ENCODE peak calls at places on chromosomes 3 and 15, in six cellular contexts. P is spleen, D is GM23338, M is HCT116, A is sigmoid colon, V is HepG2. J is an unnamed sample.

GRCh38 chr3:164326714-164327113 is 751.6 kb downstream of the SI start:
- DNase-seq in P (no peak), D (no peak), A (no peak), V (no peak), M (no peak), J (no peak)

GRCh38 chr3:49707113-49707480 is 12.4 kb downstream of the AMIGO3 start:
- DNase-seq in V (no peak), P (no peak), D (no peak), A (no peak), M (no peak), J (no peak)

GRCh38 chr15:82849556-82850241 is 40.3 kb downstream of the WHAMM start:
- DNase-seq in A (peak), M (peak), P (peak), D (peak), V (peak), J (peak)

GRCh38 chr3:113825090-113825489 is 13.5 kb upstream of the GRAMD1C start:
- DNase-seq in V (no peak), P (no peak), M (no peak), D (peak), A (no peak), J (no peak)

GRCh38 chr15:38117781-38118180 is 134.9 kb upstream of the SPRED1 start:
- DNase-seq in P (no peak), M (no peak), A (no peak), D (no peak), V (no peak), J (no peak)

GRCh38 chr3:159823763-159824162 is 164.9 kb upstream of the IL12A start:
- DNase-seq in A (no peak), P (no peak), V (no peak), D (no peak), M (no peak), J (no peak)

GRCh38 chr15:37891754-37892368 is 42.6 kb upstream of the TMCO5A start:
- DNase-seq in D (peak), P (no peak), A (no peak), V (peak), M (peak), J (no peak)

GRCh38 chr3:120429921-120430361 is 20.9 kb downstream of the FSTL1 start:
- DNase-seq in A (no peak), P (no peak), M (no peak), D (no peak), V (no peak), J (no peak)

GRCh38 chr15:95262866-95263564 is 1031.7 kb downstream of the MCTP2 start:
- DNase-seq in P (no peak), V (no peak), D (no peak), A (no peak), M (no peak), J (no peak)

GRCh38 chr3:23490459-23490858 is 287.3 kb downstream of the UBE2E2 start:
- DNase-seq in P (no peak), A (no peak), M (no peak), D (no peak), V (no peak), J (no peak)

GRCh38 chr3:173799073-173799830 is 401.7 kb downstream of the NLGN1 start:
- DNase-seq in A (no peak), P (no peak), D (no peak), M (no peak), V (no peak), J (no peak)

GRCh38 chr3:126474498-126475410 is 937 bp downstream of the ZXDC start:
- DNase-seq in P (peak), A (peak), M (peak), V (no peak), D (peak), J (no peak)

GRCh38 chr3:130820976-130821375 is 72.9 kb upstream of the ATP2C1 start:
- DNase-seq in P (no peak), M (peak), A (no peak), D (no peak), V (peak), J (peak)

GRCh38 chr3:175477651-175478224 is 618.6 kb downstream of the NAALADL2 start:
- DNase-seq in P (no peak), A (no peak), D (no peak), V (no peak), M (no peak), J (no peak)

GRCh38 chr15:59315914-59316428 is 56.7 kb downstream of the MYO1E start:
- DNase-seq in V (no peak), D (no peak), M (no peak), A (no peak), P (no peak), J (no peak)

GRCh38 chr15:63933522-63933921 is 99.8 kb upstream of the HERC1 start:
- DNase-seq in D (no peak), A (no peak), P (no peak), V (no peak), M (peak), J (peak)

DNA sequence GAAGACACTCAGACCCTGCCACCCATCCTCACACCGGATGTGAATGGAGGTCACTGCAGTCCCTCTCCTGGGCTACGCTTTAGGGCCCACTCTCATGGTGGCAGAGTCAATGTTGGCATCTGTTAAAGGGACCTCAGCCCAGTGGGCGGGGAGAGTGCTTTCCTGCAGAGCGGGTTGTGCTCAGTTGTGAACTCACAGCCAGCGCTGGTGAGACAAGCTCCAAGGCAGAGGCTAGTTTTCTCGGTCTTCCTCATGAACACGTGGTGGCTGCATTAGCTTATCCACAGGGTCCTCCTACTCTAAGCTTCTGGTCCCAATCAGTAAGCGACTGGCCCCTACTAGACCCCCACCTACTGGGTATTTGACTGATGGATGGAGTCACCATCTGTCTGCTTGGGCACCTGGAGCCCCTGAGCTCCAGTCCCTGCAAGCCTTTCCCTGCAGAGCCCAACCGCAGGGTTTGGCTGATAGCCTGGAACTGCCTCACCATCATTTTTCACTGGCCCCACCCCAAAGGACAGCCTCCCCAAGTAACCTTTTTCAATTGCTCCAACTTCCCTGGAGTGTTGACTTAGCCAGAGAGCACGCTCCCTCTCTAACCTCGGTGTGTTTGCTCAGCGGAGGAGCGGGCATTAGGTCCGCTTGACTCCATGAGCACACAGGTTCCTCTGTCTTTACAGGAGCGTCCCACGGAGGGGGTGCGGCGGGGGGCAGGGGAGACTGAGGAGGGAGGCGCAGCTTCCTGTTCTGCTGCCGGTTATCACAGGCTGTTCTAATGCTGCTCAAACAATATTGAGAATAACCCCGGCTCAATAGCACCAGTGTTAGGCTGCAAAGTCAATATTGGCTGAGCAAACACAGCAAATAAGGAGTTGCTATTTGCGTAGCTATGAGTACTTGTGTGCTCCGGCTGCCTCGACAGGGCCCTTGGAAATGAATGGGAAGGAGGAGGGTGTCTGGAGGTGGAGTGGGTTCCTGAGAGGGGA is 141.7 kb downstream of the RPLP1 start:
- DNase-seq in V (peak), A (peak), P (no peak), D (no peak), M (no peak), J (no peak)
- TF ChIP-seq POLR2AphosphoS5 in V (no peak), A (no peak), P (peak), D (no peak), M (no peak), J (peak)

GRCh38 chr3:128107809-128108208 is 15.8 kb downstream of the RUVBL1 start:
- DNase-seq in M (no peak), D (no peak), P (no peak), A (no peak), V (no peak), J (no peak)

GRCh38 chr3:128111147-128111546 is 12.5 kb downstream of the RUVBL1 start:
- DNase-seq in V (no peak), A (no peak), M (no peak), D (no peak), P (no peak), J (no peak)

GRCh38 chr3:128113817-128114794 is 9.5 kb downstream of the RUVBL1 start:
- DNase-seq in P (peak), M (no peak), D (no peak), V (no peak), A (no peak), J (no peak)

GRCh38 chr3:128112406-128112968 is 11.1 kb downstream of the RUVBL1 start:
- DNase-seq in P (no peak), D (no peak), A (no peak), V (no peak), M (peak), J (peak)
- TF ChIP-seq POLR2AphosphoS5 in P (no peak), D (no peak), A (no peak), V (no peak), M (peak), J (no peak)

DNA sequence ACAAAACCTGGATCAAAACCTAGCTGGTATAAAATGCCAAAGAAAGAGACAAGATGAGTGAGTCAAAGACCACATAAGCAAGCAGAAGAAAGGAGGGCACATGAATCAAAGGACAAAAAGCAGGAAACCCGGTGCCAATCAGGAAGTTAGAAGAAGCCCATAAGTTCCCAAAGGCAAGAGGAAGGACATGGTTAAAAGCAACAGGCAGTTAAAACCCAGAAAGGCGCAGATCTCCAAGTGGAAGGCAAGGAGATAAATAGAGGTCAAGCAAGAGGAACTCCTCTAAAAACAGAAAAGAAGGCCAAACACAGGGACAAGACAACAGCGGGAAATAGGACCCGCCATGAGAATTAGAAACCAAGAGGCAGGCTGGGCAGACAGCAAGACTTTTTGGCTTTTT is 4.4 kb downstream of the TMOD2 start:
- DNase-seq in P (no peak), A (no peak), V (no peak), D (no peak), M (no peak), J (no peak)
- TF ChIP-seq POLR2AphosphoS5 in P (no peak), A (no peak), V (no peak), D (no peak), M (no peak), J (no peak)

GRCh38 chr3:9397911-9398714 is 698 bp downstream of the SETD5 start:
- DNase-seq in M (no peak), A (peak), D (peak), P (peak), V (peak), J (no peak)

GRCh38 chr3:9401986-9402385 is 4.6 kb downstream of the SETD5 start:
- DNase-seq in D (no peak), A (no peak), P (no peak), V (no peak), M (no peak), J (no peak)

GRCh38 chr3:9400626-9401025 is 3.2 kb downstream of the SETD5 start:
- DNase-seq in V (no peak), P (no peak), A (no peak), D (peak), M (no peak), J (no peak)

GRCh38 chr3:9398715-9399708 is 1.6 kb downstream of the SETD5 start:
- DNase-seq in P (no peak), D (peak), M (no peak), A (no peak), V (peak), J (no peak)

GRCh38 chr3:9399746-9400145 is 2.3 kb downstream of the SETD5 start:
- DNase-seq in M (peak), A (peak), V (peak), D (peak), P (no peak), J (no peak)
- TF ChIP-seq POLR2AphosphoS5 in M (no peak), A (peak), V (no peak), D (no peak), P (peak), J (no peak)

GRCh38 chr3:116265976-116266584 is 179.2 kb downstream of the LSAMP start:
- DNase-seq in V (no peak), A (no peak), P (no peak), D (no peak), M (no peak), J (no peak)
- TF ChIP-seq POLR2AphosphoS5 in V (no peak), A (no peak), P (no peak), D (no peak), M (no peak), J (no peak)

DNA sequence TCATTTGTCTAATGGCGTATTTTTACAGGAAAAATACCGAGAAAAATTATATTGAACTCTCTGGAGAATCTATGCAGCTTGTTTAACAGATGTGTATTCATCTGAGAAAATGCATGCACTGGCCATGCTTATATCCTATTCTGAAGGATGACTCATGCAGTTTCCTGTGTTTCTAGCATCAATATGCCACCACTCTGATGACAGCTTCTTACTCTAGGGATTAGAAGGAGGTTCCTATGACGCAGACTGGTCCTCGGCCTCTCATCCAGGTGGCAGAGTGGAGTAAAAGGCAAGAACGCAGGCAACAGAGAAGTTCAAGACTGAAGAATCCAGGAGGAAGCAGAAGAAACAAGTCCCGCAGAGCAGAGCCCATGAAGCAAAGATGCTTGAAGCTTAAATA is 910.0 kb upstream of the ROBO1 start:
- DNase-seq in V (no peak), A (no peak), M (no peak), P (no peak), D (no peak), J (no peak)
- TF ChIP-seq POLR2AphosphoS5 in V (no peak), A (no peak), M (no peak), P (no peak), D (no peak), J (no peak)

DNA sequence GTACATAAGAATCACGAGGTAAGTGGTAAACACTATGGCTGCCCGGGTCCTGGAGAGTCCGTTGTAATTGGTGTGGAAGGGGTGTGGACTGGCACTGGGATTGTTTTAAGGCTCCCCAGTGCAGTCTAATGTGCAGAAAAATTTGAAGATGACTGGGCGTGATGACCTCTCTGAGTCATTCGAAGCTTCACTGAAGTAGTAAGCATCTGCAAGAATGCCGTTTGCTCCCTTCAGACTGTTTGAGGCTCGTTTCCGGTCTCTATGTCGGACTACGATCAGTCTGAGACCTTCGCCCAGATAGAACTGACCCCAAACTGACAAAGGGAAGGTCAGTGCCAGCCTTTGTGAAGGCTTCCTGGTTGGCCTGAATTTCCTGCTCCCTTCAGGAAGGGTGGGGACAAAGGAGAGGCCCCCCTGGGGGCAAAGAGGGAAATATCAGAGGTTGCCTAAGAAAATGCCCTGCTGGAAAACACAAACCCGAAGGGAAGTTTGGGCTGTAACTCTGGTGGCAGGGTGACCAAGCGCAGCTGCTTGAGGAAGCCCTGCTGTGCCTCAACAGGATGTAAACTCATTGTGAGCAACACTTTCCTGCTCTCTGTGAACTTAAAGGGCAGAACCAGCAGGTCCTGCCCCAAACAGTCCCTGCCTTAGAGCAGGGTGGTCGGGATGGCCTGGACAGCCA is 34.6 kb downstream of the BTD start:
- DNase-seq in A (no peak), P (no peak), V (no peak), M (peak), D (no peak), J (no peak)
- TF ChIP-seq POLR2AphosphoS5 in A (no peak), P (peak), V (no peak), M (no peak), D (no peak), J (no peak)

GRCh38 chr3:188646592-188646991 is 492.6 kb downstream of the LPP start:
- DNase-seq in M (no peak), A (no peak), V (no peak), D (no peak), P (no peak), J (no peak)
- TF ChIP-seq POLR2AphosphoS5 in M (no peak), A (no peak), V (no peak), D (no peak), P (no peak), J (no peak)

DNA sequence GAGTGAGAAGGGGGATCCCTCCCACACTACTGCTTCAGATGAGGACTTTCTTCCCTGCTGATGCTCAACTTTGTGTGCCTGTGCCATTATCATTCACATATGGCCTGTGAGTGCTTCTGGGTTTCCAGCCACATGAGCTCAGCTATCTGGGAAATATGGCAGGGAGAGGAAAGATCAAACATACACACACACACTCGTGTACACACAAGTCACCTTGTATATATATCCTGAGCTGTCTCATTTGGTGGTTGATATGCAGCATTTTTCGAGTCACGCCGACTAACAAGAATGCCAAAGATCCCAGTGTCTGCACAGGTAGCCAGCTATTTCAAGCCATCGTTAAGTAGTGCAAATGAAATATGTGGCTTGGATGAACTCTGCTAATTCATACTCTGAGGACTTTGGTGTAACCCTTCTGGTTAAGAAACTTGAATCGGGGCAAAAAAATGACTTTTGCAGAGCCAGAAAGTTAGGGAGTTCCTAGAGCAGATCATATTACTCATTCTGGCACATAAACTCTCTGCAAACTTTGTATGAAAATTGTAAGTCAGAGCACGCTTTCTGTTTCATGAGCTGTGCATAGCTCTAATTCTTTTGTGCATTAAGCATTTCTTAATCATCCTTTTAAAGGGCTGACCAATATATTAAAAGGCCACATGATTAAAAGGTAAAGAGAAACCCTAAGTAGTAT is 24.9 kb upstream of the WNT5A start:
- DNase-seq in M (no peak), P (no peak), V (no peak), D (no peak), A (no peak), J (no peak)
- TF ChIP-seq POLR2AphosphoS5 in M (no peak), P (no peak), V (no peak), D (no peak), A (no peak), J (no peak)

GRCh38 chr15:42344763-42345162 is 14.5 kb upstream of the CAPN3 start:
- DNase-seq in V (no peak), A (no peak), D (no peak), P (no peak), M (no peak), J (no peak)
- TF ChIP-seq POLR2AphosphoS5 in V (no peak), A (no peak), D (no peak), P (no peak), M (no peak), J (no peak)